ENCODE peak calls at places on chromosomes 6 and 20, in seven cellular contexts. P, X, F, C, R, I and N are unnamed samples.

GRCh38 chr6:166417285-166417691 is 34.5 kb upstream of the MPC1 start:
- DNase-seq in P (no peak), X (no peak), F (no peak), C (no peak), R (peak), I (peak), N (no peak)

GRCh38 chr6:169008641-169009040 is 245.0 kb downstream of the THBS2 start:
- DNase-seq in P (no peak), X (no peak), F (no peak), C (no peak), R (no peak), I (no peak), N (no peak)

GRCh38 chr6:42618105-42618504 is 54.3 kb downstream of the UBR2 start:
- DNase-seq in P (no peak), X (no peak), F (no peak), C (no peak), R (no peak), I (no peak), N (no peak)

GRCh38 chr20:51424270-51425041 is 118.1 kb downstream of the NFATC2 start:
- DNase-seq in P (no peak), X (no peak), F (no peak), C (no peak), R (peak), I (no peak), N (no peak)

GRCh38 chr6:170367241-170367640 is 60.7 kb downstream of the FAM120B start:
- DNase-seq in P (no peak), X (no peak), F (no peak), C (no peak), R (no peak), I (no peak), N (no peak)

GRCh38 chr6:17863971-17864754 is 123.3 kb downstream of the KIF13A start:
- DNase-seq in P (peak), X (no peak), F (peak), C (no peak), R (no peak), I (no peak), N (peak)

GRCh38 chr6:111676383-111676782 is 70.7 kb upstream of the TRAF3IP2 start:
- DNase-seq in P (no peak), X (no peak), F (no peak), C (no peak), R (no peak), I (no peak), N (no peak)

GRCh38 chr6:147855823-147856222 is 347.3 kb downstream of the SAMD5 start:
- DNase-seq in P (no peak), X (no peak), F (no peak), C (no peak), R (no peak), I (no peak), N (no peak)

GRCh38 chr6:139402935-139403386 is 28.5 kb upstream of the CITED2 start:
- DNase-seq in P (peak), X (no peak), F (no peak), C (no peak), R (no peak), I (no peak), N (peak)

GRCh38 chr6:85452441-85452881 is 2.6 kb downstream of the NT5E start:
- DNase-seq in P (peak), X (no peak), F (no peak), C (no peak), R (no peak), I (no peak), N (no peak)

GRCh38 chr6:143451531-143451930 is 926 bp downstream of the PEX3 start:
- DNase-seq in P (peak), X (no peak), F (no peak), C (no peak), R (no peak), I (no peak), N (peak)

GRCh38 chr6:43308101-43308989 is at the start of gene CRIP3:
- DNase-seq in P (no peak), X (no peak), F (no peak), C (no peak), R (peak), I (peak), N (peak)

GRCh38 chr6:20038385-20038784 is 173.9 kb downstream of the MBOAT1 start:
- DNase-seq in P (no peak), X (no peak), F (no peak), C (no peak), R (no peak), I (no peak), N (no peak)

GRCh38 chr20:59825944-59826759 is 107.3 kb downstream of the SYCP2 start:
- DNase-seq in P (no peak), X (no peak), F (no peak), C (no peak), R (no peak), I (no peak), N (no peak)

GRCh38 chr6:164531745-164532144 is 777.7 kb downstream of the C6orf118 start:
- DNase-seq in P (no peak), X (no peak), F (no peak), C (no peak), R (no peak), I (no peak), N (no peak)

GRCh38 chr6:34386316-34387137 is 5.9 kb downstream of the NUDT3 start:
- DNase-seq in P (peak), X (no peak), F (no peak), C (no peak), R (no peak), I (no peak), N (peak)

GRCh38 chr6:42929928-42930360 is 664 bp downstream of the CNPY3 start:
- DNase-seq in P (peak), X (peak), F (no peak), C (no peak), R (peak), I (no peak), N (peak)

GRCh38 chr6:158653577-158654354 is 3.9 kb downstream of the SYTL3 start:
- DNase-seq in P (no peak), X (peak), F (no peak), C (no peak), R (peak), I (peak), N (no peak)

GRCh38 chr6:89640804-89641203 is 2.3 kb upstream of the LYRM2 start:
- DNase-seq in P (peak), X (no peak), F (no peak), C (no peak), R (no peak), I (no peak), N (no peak)

GRCh38 chr6:18323935-18324707 is 59.8 kb upstream of the DEK start:
- DNase-seq in P (peak), X (no peak), F (no peak), C (peak), R (peak), I (no peak), N (peak)